ENCODE peak calls at places on chromosomes 7 and 10, in six cellular contexts. One of them, this sample, is unnamed.
A peak's percentile ranks its signal among the peaks of the same experiment; 100 is the strongest.

GRCh38 chr10:89207801-89208551 is 859 bp upstream of the CH25H start:
- DNase-seq in fibroblast of lung: no peak
- DNase-seq in HFF-Myc: no peak
- DNase-seq in HCT116: no peak
- DNase-seq in AG04450: no peak
- DNase-seq in Panc1: peak; percentile 4
- DNase-seq in this sample: peak; percentile 93

GRCh38 chr7:82865856-82866255 is 296.8 kb downstream of the PCLO start:
- DNase-seq in Panc1: no peak
- DNase-seq in fibroblast of lung: no peak
- DNase-seq in AG04450: no peak
- DNase-seq in HFF-Myc: no peak
- DNase-seq in HCT116: no peak
- DNase-seq in this sample: no peak

GRCh38 chr10:111023060-111023459 is 53.8 kb upstream of the ADRA2A start:
- DNase-seq in HFF-Myc: no peak
- DNase-seq in Panc1: no peak
- DNase-seq in fibroblast of lung: no peak
- DNase-seq in HCT116: no peak
- DNase-seq in AG04450: no peak
- DNase-seq in this sample: no peak

GRCh38 chr7:17690030-17690429 is 250.3 kb downstream of the SNX13 start:
- DNase-seq in AG04450: peak; percentile 43
- DNase-seq in fibroblast of lung: peak; percentile 95
- DNase-seq in Panc1: no peak
- DNase-seq in HFF-Myc: no peak
- DNase-seq in HCT116: no peak
- DNase-seq in this sample: no peak

GRCh38 chr10:31751401-31752080 is 177.1 kb downstream of the ARHGAP12 start:
- DNase-seq in HFF-Myc: no peak
- DNase-seq in fibroblast of lung: no peak
- DNase-seq in HCT116: no peak
- DNase-seq in Panc1: no peak
- DNase-seq in AG04450: no peak
- DNase-seq in this sample: no peak

GRCh38 chr10:79928028-79928583 is 20.8 kb downstream of the SFTPD start:
- DNase-seq in Panc1: no peak
- DNase-seq in fibroblast of lung: no peak
- DNase-seq in HCT116: no peak
- DNase-seq in HFF-Myc: no peak
- DNase-seq in AG04450: no peak
- DNase-seq in this sample: peak; percentile 68

GRCh38 chr10:108894402-108895301 is 1028.7 kb downstream of the XPNPEP1 start:
- DNase-seq in HCT116: no peak
- DNase-seq in Panc1: no peak
- DNase-seq in HFF-Myc: no peak
- DNase-seq in AG04450: no peak
- DNase-seq in fibroblast of lung: no peak
- DNase-seq in this sample: no peak

GRCh38 chr7:115146148-115146547 is 224.3 kb downstream of the MDFIC start:
- DNase-seq in fibroblast of lung: no peak
- DNase-seq in HFF-Myc: no peak
- DNase-seq in Panc1: no peak
- DNase-seq in HCT116: peak; percentile 7
- DNase-seq in AG04450: no peak
- DNase-seq in this sample: no peak

GRCh38 chr10:86361134-86362128 is 5.2 kb downstream of the GRID1 start:
- DNase-seq in HFF-Myc: no peak
- DNase-seq in HCT116: no peak
- DNase-seq in fibroblast of lung: no peak
- DNase-seq in Panc1: no peak
- DNase-seq in AG04450: no peak
- DNase-seq in this sample: no peak

GRCh38 chr7:141915565-141915964 is 634 bp upstream of the OR9A4 start:
- DNase-seq in HCT116: no peak
- DNase-seq in AG04450: no peak
- DNase-seq in HFF-Myc: no peak
- DNase-seq in fibroblast of lung: no peak
- DNase-seq in Panc1: no peak
- DNase-seq in this sample: no peak

GRCh38 chr7:141916099-141916498 is at the start of gene OR9A4:
- DNase-seq in HFF-Myc: no peak
- DNase-seq in HCT116: no peak
- DNase-seq in fibroblast of lung: no peak
- DNase-seq in Panc1: no peak
- DNase-seq in AG04450: no peak
- DNase-seq in this sample: no peak

GRCh38 chr7:141920281-141920680 is 4.1 kb downstream of the OR9A4 start:
- DNase-seq in HFF-Myc: no peak
- DNase-seq in HCT116: no peak
- DNase-seq in fibroblast of lung: no peak
- DNase-seq in AG04450: no peak
- DNase-seq in Panc1: no peak
- DNase-seq in this sample: no peak
- H3K4me3 ChIP-seq in HFF-Myc: no peak overlapping the region
- H3K4me3 ChIP-seq in HCT116: no peak overlapping the region
- H3K4me3 ChIP-seq in fibroblast of lung: no peak overlapping the region
- H3K4me3 ChIP-seq in AG04450: no peak overlapping the region
- H3K4me3 ChIP-seq in Panc1: no peak overlapping the region
- H3K4me3 ChIP-seq in this sample: no peak overlapping the region

GRCh38 chr10:2883238-2883637 is 184.1 kb upstream of the PFKP start:
- DNase-seq in AG04450: no peak
- DNase-seq in fibroblast of lung: no peak
- DNase-seq in Panc1: no peak
- DNase-seq in HCT116: no peak
- DNase-seq in HFF-Myc: no peak
- DNase-seq in this sample: no peak
- H3K4me3 ChIP-seq in AG04450: no peak overlapping the region
- H3K4me3 ChIP-seq in fibroblast of lung: no peak overlapping the region
- H3K4me3 ChIP-seq in Panc1: no peak overlapping the region
- H3K4me3 ChIP-seq in HCT116: no peak overlapping the region
- H3K4me3 ChIP-seq in HFF-Myc: no peak overlapping the region
- H3K4me3 ChIP-seq in this sample: no peak overlapping the region

DNA sequence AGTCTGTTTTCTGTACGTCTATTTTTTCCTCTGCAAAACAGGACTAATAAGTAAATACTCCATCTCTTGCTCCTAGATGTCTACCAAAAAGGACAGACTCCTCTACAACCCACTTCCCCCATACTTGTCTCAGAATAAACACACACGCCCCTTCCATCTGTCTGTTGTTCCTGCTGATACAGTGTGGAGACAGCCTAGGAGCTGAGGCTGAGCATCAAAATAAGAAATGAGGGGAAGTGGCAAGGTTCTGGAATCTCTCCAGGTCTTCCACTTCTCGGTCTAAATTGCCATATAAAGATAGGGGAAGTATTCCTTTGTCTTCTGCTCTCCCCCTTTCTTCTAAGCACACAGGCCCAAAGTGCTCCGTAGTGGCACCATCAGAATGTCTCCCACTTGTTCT is 30.7 kb upstream of the VSIR start:
- DNase-seq in HCT116: no peak
- DNase-seq in fibroblast of lung: no peak
- DNase-seq in AG04450: no peak
- DNase-seq in Panc1: no peak
- DNase-seq in HFF-Myc: no peak
- DNase-seq in this sample: no peak
- H3K4me3 ChIP-seq in HCT116: no peak overlapping the region
- H3K4me3 ChIP-seq in fibroblast of lung: no peak overlapping the region
- H3K4me3 ChIP-seq in AG04450: no peak overlapping the region
- H3K4me3 ChIP-seq in Panc1: no peak overlapping the region
- H3K4me3 ChIP-seq in HFF-Myc: no peak overlapping the region
- H3K4me3 ChIP-seq in this sample: no peak overlapping the region

GRCh38 chr7:19405546-19405945 is 260.3 kb upstream of the FERD3L start:
- DNase-seq in Panc1: no peak
- DNase-seq in AG04450: no peak
- DNase-seq in HCT116: no peak
- DNase-seq in fibroblast of lung: peak; percentile 70
- DNase-seq in HFF-Myc: no peak
- DNase-seq in this sample: no peak
- H3K4me3 ChIP-seq in Panc1: no peak overlapping the region
- H3K4me3 ChIP-seq in AG04450: no peak overlapping the region
- H3K4me3 ChIP-seq in HCT116: no peak overlapping the region
- H3K4me3 ChIP-seq in fibroblast of lung: no peak overlapping the region
- H3K4me3 ChIP-seq in HFF-Myc: no peak overlapping the region
- H3K4me3 ChIP-seq in this sample: no peak overlapping the region

GRCh38 chr7:25553580-25554274 is 325.4 kb upstream of the NPVF start:
- DNase-seq in AG04450: no peak
- DNase-seq in HCT116: no peak
- DNase-seq in fibroblast of lung: no peak
- DNase-seq in HFF-Myc: no peak
- DNase-seq in Panc1: no peak
- DNase-seq in this sample: no peak
- H3K4me3 ChIP-seq in AG04450: no peak overlapping the region
- H3K4me3 ChIP-seq in HCT116: no peak overlapping the region
- H3K4me3 ChIP-seq in fibroblast of lung: no peak overlapping the region
- H3K4me3 ChIP-seq in HFF-Myc: no peak overlapping the region
- H3K4me3 ChIP-seq in Panc1: no peak overlapping the region
- H3K4me3 ChIP-seq in this sample: no peak overlapping the region

DNA sequence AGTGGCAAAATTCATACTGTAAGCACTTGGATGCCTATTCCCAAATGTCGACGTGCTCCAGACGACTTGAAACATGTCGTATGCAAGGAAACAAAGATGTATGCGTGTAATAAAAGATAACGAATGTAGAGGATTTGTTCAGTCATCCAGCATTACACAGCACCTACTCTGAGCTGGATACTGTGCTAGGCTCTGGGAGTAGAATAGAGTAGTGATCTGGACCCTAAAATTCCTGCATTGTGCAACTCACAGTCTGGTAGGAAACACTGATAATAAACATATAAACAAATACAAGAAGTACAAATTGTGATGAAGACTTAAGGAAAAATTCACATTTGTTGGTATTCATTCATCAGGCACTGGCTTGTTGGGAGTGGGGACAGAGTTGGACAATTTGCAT is 5.7 kb upstream of the TBX20 start:
- DNase-seq in Panc1: no peak
- DNase-seq in AG04450: no peak
- DNase-seq in HFF-Myc: no peak
- DNase-seq in fibroblast of lung: no peak
- DNase-seq in HCT116: no peak
- DNase-seq in this sample: no peak
- H3K4me3 ChIP-seq in Panc1: no peak overlapping the region
- H3K4me3 ChIP-seq in AG04450: no peak overlapping the region
- H3K4me3 ChIP-seq in HFF-Myc: no peak overlapping the region
- H3K4me3 ChIP-seq in fibroblast of lung: no peak overlapping the region
- H3K4me3 ChIP-seq in HCT116: no peak overlapping the region
- H3K4me3 ChIP-seq in this sample: no peak overlapping the region

GRCh38 chr10:33596411-33596810 is 261.9 kb upstream of the NRP1 start:
- DNase-seq in HCT116: no peak
- DNase-seq in fibroblast of lung: no peak
- DNase-seq in HFF-Myc: no peak
- DNase-seq in AG04450: no peak
- DNase-seq in Panc1: no peak
- DNase-seq in this sample: no peak

GRCh38 chr10:33600381-33600780 is 265.9 kb upstream of the NRP1 start:
- DNase-seq in HFF-Myc: no peak
- DNase-seq in HCT116: no peak
- DNase-seq in AG04450: no peak
- DNase-seq in Panc1: no peak
- DNase-seq in fibroblast of lung: peak; percentile 17
- DNase-seq in this sample: no peak

DNA sequence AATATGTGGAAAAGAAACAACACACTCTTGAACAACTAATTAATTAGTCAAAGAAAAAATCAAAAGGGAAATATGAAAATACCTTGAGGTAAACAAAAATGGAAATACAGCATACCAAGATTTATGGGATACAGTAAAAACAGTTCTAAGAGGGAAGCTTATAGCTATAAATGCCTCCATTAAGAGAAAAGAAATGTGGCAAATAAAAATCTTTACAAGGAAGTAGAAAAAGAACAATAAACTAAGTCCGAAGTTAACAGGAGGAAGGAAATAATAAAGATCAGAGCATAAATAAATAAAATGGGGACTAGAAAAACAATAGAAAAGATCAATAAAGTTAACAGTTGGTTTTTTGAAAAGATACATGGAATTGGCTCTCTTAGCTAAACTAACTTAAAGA is 267.8 kb upstream of the NRP1 start:
- DNase-seq in HCT116: no peak
- DNase-seq in HFF-Myc: no peak
- DNase-seq in Panc1: no peak
- DNase-seq in fibroblast of lung: no peak
- DNase-seq in AG04450: no peak
- DNase-seq in this sample: no peak
- H3K4me3 ChIP-seq in HCT116: no peak overlapping the region
- H3K4me3 ChIP-seq in HFF-Myc: no peak overlapping the region
- H3K4me3 ChIP-seq in Panc1: no peak overlapping the region
- H3K4me3 ChIP-seq in fibroblast of lung: no peak overlapping the region
- H3K4me3 ChIP-seq in AG04450: no peak overlapping the region
- H3K4me3 ChIP-seq in this sample: no peak overlapping the region

DNA sequence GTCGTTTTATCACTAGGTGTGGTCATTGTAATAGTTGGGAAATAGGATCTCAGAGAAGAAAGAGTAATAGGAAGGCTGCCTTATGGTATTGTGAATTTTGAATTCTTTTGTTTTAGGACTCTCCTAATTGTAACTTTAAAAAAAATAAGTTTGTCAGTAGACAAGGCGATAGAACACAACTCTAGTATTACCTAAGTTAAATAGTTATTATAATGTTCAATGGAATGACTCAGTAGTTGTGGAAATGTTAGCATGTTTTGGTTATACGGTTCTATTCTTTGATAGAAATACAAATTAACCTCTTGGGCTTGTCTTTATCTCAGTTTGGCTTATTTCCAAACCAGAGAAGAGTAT is 1.4 kb downstream of the DNAH11 start:
- DNase-seq in HCT116: no peak
- DNase-seq in AG04450: no peak
- DNase-seq in Panc1: no peak
- DNase-seq in fibroblast of lung: no peak
- DNase-seq in HFF-Myc: no peak
- DNase-seq in this sample: no peak
- H3K4me3 ChIP-seq in HCT116: no peak overlapping the region
- H3K4me3 ChIP-seq in AG04450: no peak overlapping the region
- H3K4me3 ChIP-seq in Panc1: no peak overlapping the region
- H3K4me3 ChIP-seq in fibroblast of lung: no peak overlapping the region
- H3K4me3 ChIP-seq in HFF-Myc: no peak overlapping the region
- H3K4me3 ChIP-seq in this sample: peak overlapping the region; percentile 61